ENCODE peak calls at places on chromosomes 11 and 22, in six cellular contexts. One of them, this sample, is unnamed. For H3K4me1, the result is how much of the 10 kb centered on the place peaks cover.

GRCh38 chr11:30608534-30608933 is 22.4 kb upstream of the MPPED2 start:
- DNase-seq in ovary: no peak
- DNase-seq in A673: no peak
- DNase-seq in heart left ventricle: no peak
- DNase-seq in effector memory CD4-positive, alpha-beta T cell: no peak
- DNase-seq in lower lobe of right lung: no peak
- DNase-seq in this sample: no peak

GRCh38 chr11:87421422-87421821 is 383.7 kb downstream of the TMEM135 start:
- DNase-seq in ovary: peak
- DNase-seq in A673: peak
- DNase-seq in heart left ventricle: no peak
- DNase-seq in effector memory CD4-positive, alpha-beta T cell: no peak
- DNase-seq in lower lobe of right lung: no peak
- DNase-seq in this sample: peak

GRCh38 chr11:115222218-115222862 is 281.9 kb downstream of the CADM1 start:
- DNase-seq in ovary: no peak
- DNase-seq in A673: peak
- DNase-seq in heart left ventricle: no peak
- DNase-seq in effector memory CD4-positive, alpha-beta T cell: no peak
- DNase-seq in lower lobe of right lung: no peak
- DNase-seq in this sample: peak

GRCh38 chr11:121613724-121614123 is 161.0 kb upstream of the SORL1-AS1 start:
- DNase-seq in ovary: no peak
- DNase-seq in A673: peak
- DNase-seq in heart left ventricle: no peak
- DNase-seq in effector memory CD4-positive, alpha-beta T cell: no peak
- DNase-seq in lower lobe of right lung: no peak
- DNase-seq in this sample: no peak

GRCh38 chr11:35246725-35247124 is 107.8 kb downstream of the CD44 start:
- DNase-seq in ovary: no peak
- DNase-seq in A673: no peak
- DNase-seq in heart left ventricle: no peak
- DNase-seq in effector memory CD4-positive, alpha-beta T cell: no peak
- DNase-seq in lower lobe of right lung: no peak
- DNase-seq in this sample: no peak

GRCh38 chr22:23466351-23466750 is 113.7 kb downstream of the IGLL1 start:
- DNase-seq in ovary: no peak
- DNase-seq in A673: no peak
- DNase-seq in heart left ventricle: no peak
- DNase-seq in effector memory CD4-positive, alpha-beta T cell: no peak
- DNase-seq in lower lobe of right lung: no peak
- DNase-seq in this sample: no peak

GRCh38 chr11:22982903-22983302 is 122.6 kb upstream of the CCDC179 start:
- DNase-seq in ovary: no peak
- DNase-seq in A673: no peak
- DNase-seq in heart left ventricle: no peak
- DNase-seq in effector memory CD4-positive, alpha-beta T cell: no peak
- DNase-seq in lower lobe of right lung: no peak
- DNase-seq in this sample: no peak

GRCh38 chr11:197741-198235 is 4.9 kb downstream of the SCGB1C1 start:
- DNase-seq in ovary: peak
- DNase-seq in A673: no peak
- DNase-seq in heart left ventricle: peak
- DNase-seq in effector memory CD4-positive, alpha-beta T cell: no peak
- DNase-seq in lower lobe of right lung: no peak
- DNase-seq in this sample: no peak

GRCh38 chr11:70210516-70210915 is 7.4 kb downstream of the FADD start:
- DNase-seq in ovary: no peak
- DNase-seq in A673: no peak
- DNase-seq in heart left ventricle: no peak
- DNase-seq in effector memory CD4-positive, alpha-beta T cell: no peak
- DNase-seq in lower lobe of right lung: no peak
- DNase-seq in this sample: no peak

DNA sequence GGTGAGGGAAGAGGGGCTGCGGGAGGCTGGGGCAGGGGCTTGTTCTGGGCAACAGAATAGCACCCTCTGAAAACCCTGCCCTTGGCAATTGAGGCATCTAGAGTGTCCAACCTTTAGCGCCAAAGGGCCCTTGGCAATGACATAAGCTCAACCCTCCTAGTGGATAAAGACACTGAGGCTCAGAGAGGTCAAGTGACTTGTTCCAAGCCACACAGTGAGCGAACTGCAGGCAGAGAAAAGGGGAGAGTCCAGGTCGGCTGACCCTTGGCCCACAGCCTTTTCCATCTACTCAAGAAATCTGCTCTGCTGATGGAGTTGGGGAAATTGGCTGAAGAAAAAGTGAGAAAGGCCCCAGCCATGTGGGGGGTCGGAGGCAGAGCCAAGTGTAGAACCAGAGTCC is 2.9 kb downstream of the SEC14L2 start:
- DNase-seq in ovary: no peak
- DNase-seq in A673: no peak
- DNase-seq in heart left ventricle: no peak
- DNase-seq in effector memory CD4-positive, alpha-beta T cell: no peak
- DNase-seq in lower lobe of right lung: no peak
- DNase-seq in this sample: no peak
- H3K27ac ChIP-seq in ovary: no peak
- H3K27ac ChIP-seq in A673: no peak
- H3K27ac ChIP-seq in heart left ventricle: no peak
- H3K27ac ChIP-seq in effector memory CD4-positive, alpha-beta T cell: no peak
- H3K27ac ChIP-seq in lower lobe of right lung: no peak
- H3K27ac ChIP-seq in this sample: no peak

GRCh38 chr11:128482092-128482491 is 105.3 kb downstream of the ETS1 start:
- DNase-seq in ovary: no peak
- DNase-seq in A673: no peak
- DNase-seq in heart left ventricle: no peak
- DNase-seq in effector memory CD4-positive, alpha-beta T cell: no peak
- DNase-seq in lower lobe of right lung: no peak
- DNase-seq in this sample: no peak

GRCh38 chr11:128480066-128480465 is 107.3 kb downstream of the ETS1 start:
- DNase-seq in ovary: no peak
- DNase-seq in A673: no peak
- DNase-seq in heart left ventricle: peak
- DNase-seq in effector memory CD4-positive, alpha-beta T cell: no peak
- DNase-seq in lower lobe of right lung: no peak
- DNase-seq in this sample: peak

GRCh38 chr11:128482512-128483191 is 104.7 kb downstream of the ETS1 start:
- DNase-seq in ovary: no peak
- DNase-seq in A673: no peak
- DNase-seq in heart left ventricle: no peak
- DNase-seq in effector memory CD4-positive, alpha-beta T cell: peak
- DNase-seq in lower lobe of right lung: no peak
- DNase-seq in this sample: peak

GRCh38 chr11:128481135-128481534 is 106.2 kb downstream of the ETS1 start:
- DNase-seq in ovary: no peak
- DNase-seq in A673: no peak
- DNase-seq in heart left ventricle: no peak
- DNase-seq in effector memory CD4-positive, alpha-beta T cell: no peak
- DNase-seq in lower lobe of right lung: no peak
- DNase-seq in this sample: no peak

DNA sequence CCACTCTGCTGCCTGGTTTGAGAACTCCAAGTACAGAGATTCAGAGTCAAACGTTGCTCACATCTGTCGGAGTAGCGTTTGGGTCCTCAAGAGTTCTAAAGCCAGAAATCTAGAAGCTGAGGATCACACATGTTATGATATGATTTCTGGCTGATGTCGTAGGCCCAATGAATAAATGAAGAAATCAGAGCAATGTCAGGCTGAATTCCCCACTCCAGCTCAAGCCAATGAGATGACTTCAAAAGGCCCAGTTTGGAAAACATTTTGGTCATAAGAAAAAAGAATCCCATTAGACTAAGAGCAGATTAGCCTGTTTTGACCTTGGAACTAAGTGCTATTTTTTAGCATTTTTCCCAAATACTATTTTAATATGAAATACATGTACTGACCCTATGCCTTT is 106.7 kb downstream of the ETS1 start:
- DNase-seq in ovary: no peak
- DNase-seq in A673: no peak
- DNase-seq in heart left ventricle: no peak
- DNase-seq in effector memory CD4-positive, alpha-beta T cell: no peak
- DNase-seq in lower lobe of right lung: no peak
- DNase-seq in this sample: no peak
- H3K4me1 ChIP-seq in ovary: under half
- H3K4me1 ChIP-seq in A673: under half
- H3K4me1 ChIP-seq in heart left ventricle: half or more
- H3K4me1 ChIP-seq in effector memory CD4-positive, alpha-beta T cell: half or more
- H3K4me1 ChIP-seq in lower lobe of right lung: half or more
- H3K4me1 ChIP-seq in this sample: half or more

GRCh38 chr22:39253427-39254070 is 8.8 kb upstream of the PDGFB start:
- DNase-seq in ovary: peak
- DNase-seq in A673: no peak
- DNase-seq in heart left ventricle: peak
- DNase-seq in effector memory CD4-positive, alpha-beta T cell: no peak
- DNase-seq in lower lobe of right lung: no peak
- DNase-seq in this sample: no peak

GRCh38 chr22:39250838-39251237 is 6.1 kb upstream of the PDGFB start:
- DNase-seq in ovary: no peak
- DNase-seq in A673: no peak
- DNase-seq in heart left ventricle: no peak
- DNase-seq in effector memory CD4-positive, alpha-beta T cell: no peak
- DNase-seq in lower lobe of right lung: no peak
- DNase-seq in this sample: no peak

GRCh38 chr22:39254122-39254521 is 9.3 kb upstream of the PDGFB start:
- DNase-seq in ovary: no peak
- DNase-seq in A673: no peak
- DNase-seq in heart left ventricle: no peak
- DNase-seq in effector memory CD4-positive, alpha-beta T cell: no peak
- DNase-seq in lower lobe of right lung: no peak
- DNase-seq in this sample: no peak

GRCh38 chr22:39251762-39252460 is 7.1 kb upstream of the PDGFB start:
- DNase-seq in ovary: no peak
- DNase-seq in A673: no peak
- DNase-seq in heart left ventricle: no peak
- DNase-seq in effector memory CD4-positive, alpha-beta T cell: no peak
- DNase-seq in lower lobe of right lung: no peak
- DNase-seq in this sample: no peak

DNA sequence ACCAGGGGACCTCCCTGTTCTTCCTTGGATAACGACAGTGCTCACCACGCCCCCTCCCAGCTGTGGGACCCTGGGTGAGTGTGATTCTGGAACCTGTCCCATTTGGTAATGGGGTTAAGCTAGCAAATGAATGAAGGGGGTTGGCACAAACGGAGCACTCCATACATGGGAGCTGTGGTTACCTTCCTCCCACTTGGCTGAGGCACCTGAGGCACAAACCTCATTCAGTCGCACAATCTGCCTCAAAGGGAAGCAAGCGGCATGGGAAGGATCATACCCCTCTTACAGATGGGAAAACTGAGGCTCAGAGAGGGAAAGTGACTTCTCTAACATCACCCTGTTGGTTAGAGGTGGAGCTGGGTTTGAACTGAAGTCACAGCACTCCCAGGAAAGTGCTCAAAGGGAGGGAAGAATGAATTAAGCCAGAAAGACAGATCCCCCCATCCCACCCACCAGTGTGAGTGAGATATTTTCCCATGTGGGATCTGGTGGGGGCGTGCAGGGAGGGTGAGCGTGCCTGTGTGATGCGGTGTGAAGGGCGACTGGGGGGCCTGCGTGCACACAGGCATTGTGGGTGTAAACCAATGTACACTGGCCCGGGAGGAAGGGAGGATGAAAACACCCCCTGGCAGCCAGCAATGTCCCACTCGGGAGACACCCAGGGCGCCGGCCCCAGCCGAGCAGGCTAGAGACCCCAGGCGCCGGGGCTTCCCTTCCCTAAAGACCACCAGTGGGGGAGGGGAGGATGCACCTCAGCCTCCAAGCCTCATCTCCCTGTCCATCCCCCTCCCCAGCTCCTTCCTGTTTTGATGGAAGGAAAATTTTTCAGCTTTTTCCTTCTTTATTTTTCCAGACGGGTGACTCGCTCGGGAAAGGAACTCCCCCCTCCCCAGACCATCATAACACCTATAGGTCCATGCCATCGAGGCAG is 7.9 kb upstream of the PDGFB start:
- DNase-seq in ovary: no peak
- DNase-seq in A673: no peak
- DNase-seq in heart left ventricle: no peak
- DNase-seq in effector memory CD4-positive, alpha-beta T cell: no peak
- DNase-seq in lower lobe of right lung: no peak
- DNase-seq in this sample: no peak
- H3K4me3 ChIP-seq in ovary: no peak
- H3K4me3 ChIP-seq in A673: no peak
- H3K4me3 ChIP-seq in heart left ventricle: peak
- H3K4me3 ChIP-seq in effector memory CD4-positive, alpha-beta T cell: no peak
- H3K4me3 ChIP-seq in lower lobe of right lung: no peak
- H3K4me3 ChIP-seq in this sample: no peak

GRCh38 chr11:2927493-2927800 is 1.8 kb downstream of the PHLDA2 start:
- DNase-seq in ovary: no peak
- DNase-seq in A673: no peak
- DNase-seq in heart left ventricle: peak
- DNase-seq in effector memory CD4-positive, alpha-beta T cell: no peak
- DNase-seq in lower lobe of right lung: no peak
- DNase-seq in this sample: no peak

GRCh38 chr11:2924381-2924780 is 4.8 kb downstream of the PHLDA2 start:
- DNase-seq in ovary: no peak
- DNase-seq in A673: no peak
- DNase-seq in heart left ventricle: no peak
- DNase-seq in effector memory CD4-positive, alpha-beta T cell: no peak
- DNase-seq in lower lobe of right lung: no peak
- DNase-seq in this sample: no peak

GRCh38 chr11:2923446-2924375 is 5.5 kb downstream of the PHLDA2 start:
- DNase-seq in ovary: no peak
- DNase-seq in A673: no peak
- DNase-seq in heart left ventricle: no peak
- DNase-seq in effector memory CD4-positive, alpha-beta T cell: no peak
- DNase-seq in lower lobe of right lung: no peak
- DNase-seq in this sample: no peak

GRCh38 chr11:2926611-2927492 is 2.4 kb downstream of the PHLDA2 start:
- DNase-seq in ovary: no peak
- DNase-seq in A673: no peak
- DNase-seq in heart left ventricle: peak
- DNase-seq in effector memory CD4-positive, alpha-beta T cell: no peak
- DNase-seq in lower lobe of right lung: peak
- DNase-seq in this sample: no peak

DNA sequence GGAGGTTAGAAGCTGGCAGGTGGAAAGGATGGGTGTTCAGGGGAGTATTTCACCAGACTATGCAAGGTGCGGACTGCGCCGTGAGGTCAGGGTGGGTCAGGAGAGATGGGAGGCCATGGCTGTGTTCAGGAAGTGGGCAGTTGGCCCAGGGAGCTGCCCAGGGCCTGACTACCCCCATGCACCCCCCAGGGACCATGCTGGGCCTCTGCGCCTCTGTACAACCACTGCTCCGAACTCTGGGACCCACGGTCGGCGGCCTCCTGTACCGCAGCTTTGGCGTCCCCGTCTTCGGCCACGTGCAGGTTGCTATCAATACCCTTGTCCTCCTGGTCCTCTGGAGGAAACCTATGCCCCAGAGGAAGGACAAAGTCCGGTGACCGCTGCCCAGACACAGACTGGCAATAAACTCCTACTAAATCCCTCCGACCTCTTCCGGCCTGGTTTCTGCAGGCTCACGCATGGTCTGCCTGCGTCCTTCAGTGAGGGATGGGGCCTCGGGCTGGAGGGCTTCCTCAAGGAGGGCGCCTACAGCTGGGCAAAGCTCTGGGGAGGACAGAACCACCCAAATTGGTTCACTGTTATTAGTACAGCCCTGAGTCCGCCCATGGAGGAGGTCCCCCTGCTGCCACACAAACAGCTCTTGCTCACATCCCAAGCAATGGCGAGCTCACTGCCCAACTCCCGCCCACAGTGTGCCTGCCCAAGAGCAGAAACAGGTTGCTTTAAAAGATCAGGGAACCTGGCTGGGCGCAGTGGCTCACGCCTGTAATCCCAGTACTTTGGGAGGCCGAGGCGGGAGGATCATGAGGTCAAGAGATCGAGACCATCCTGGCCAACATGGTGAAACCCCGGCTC is 4.2 kb downstream of the PHLDA2 start:
- DNase-seq in ovary: no peak
- DNase-seq in A673: no peak
- DNase-seq in heart left ventricle: peak
- DNase-seq in effector memory CD4-positive, alpha-beta T cell: no peak
- DNase-seq in lower lobe of right lung: peak
- DNase-seq in this sample: no peak
- H3K27ac ChIP-seq in ovary: no peak
- H3K27ac ChIP-seq in A673: no peak
- H3K27ac ChIP-seq in heart left ventricle: no peak
- H3K27ac ChIP-seq in effector memory CD4-positive, alpha-beta T cell: no peak
- H3K27ac ChIP-seq in lower lobe of right lung: no peak
- H3K27ac ChIP-seq in this sample: no peak